ENCODE peak calls at places on chromosome 2, in six cellular contexts. P, U, B, M, F and J are unnamed samples.

GRCh38 chr2:126145752-126146151 is 510.2 kb upstream of the GYPC start:
- DNase-seq in M (no peak), B (no peak), U (no peak), P (no peak), F (no peak), J (no peak)

GRCh38 chr2:39728941-39729351 is 50.1 kb downstream of the THUMPD2 start:
- DNase-seq in F (peak; percentile 63), B (no peak), U (peak; percentile 73), P (no peak), M (no peak), J (no peak)

GRCh38 chr2:217035967-217036366 is 176.1 kb upstream of the TNP1 start:
- DNase-seq in B (peak; percentile 67), U (peak; percentile 60), F (no peak), M (no peak), P (no peak), J (peak; percentile 88)

GRCh38 chr2:37766087-37766486 is 94.6 kb upstream of the CDC42EP3 start:
- DNase-seq in B (no peak), P (no peak), U (no peak), F (no peak), M (no peak), J (no peak)

GRCh38 chr2:54348672-54349071 is 92.6 kb upstream of the TSPYL6 start:
- DNase-seq in F (no peak), U (peak; percentile 54), B (no peak), M (no peak), P (no peak), J (no peak)

GRCh38 chr2:176683565-176684210 is 414.4 kb downstream of the MTX2 start:
- DNase-seq in B (no peak), P (no peak), M (no peak), U (no peak), F (no peak), J (no peak)

GRCh38 chr2:160022162-160022561 is 40.3 kb downstream of the PLA2R1 start:
- DNase-seq in F (no peak), P (no peak), U (no peak), M (no peak), B (no peak), J (no peak)

GRCh38 chr2:142217804-142218203 is 87.0 kb upstream of the LRP1B start:
- DNase-seq in U (peak; percentile 67), P (no peak), B (no peak), F (no peak), M (no peak), J (no peak)

GRCh38 chr2:219331560-219332213 is 857 bp downstream of the RESP18 start:
- DNase-seq in M (no peak), P (no peak), F (peak; percentile 69), U (peak; percentile 23), B (peak; percentile 21), J (no peak)

GRCh38 chr2:15752552-15753232 is 161.0 kb downstream of the DDX1 start:
- DNase-seq in U (no peak), M (no peak), F (no peak), B (no peak), P (no peak), J (no peak)

GRCh38 chr2:162908567-162908966 is 70.0 kb upstream of the KCNH7 start:
- DNase-seq in U (no peak), B (no peak), M (no peak), F (peak; percentile 12), P (no peak), J (no peak)

GRCh38 chr2:174841931-174842330 is 77.7 kb upstream of the CHRNA1 start:
- DNase-seq in P (no peak), F (no peak), B (no peak), M (no peak), U (no peak), J (no peak)

GRCh38 chr2:237152361-237152760 is 66.7 kb downstream of the COPS8 start:
- DNase-seq in M (no peak), F (no peak), B (no peak), P (no peak), U (no peak), J (no peak)

GRCh38 chr2:217049376-217049775 is 189.5 kb upstream of the TNP1 start:
- DNase-seq in M (no peak), F (no peak), P (no peak), U (no peak), B (no peak), J (no peak)

GRCh38 chr2:162155093-162155492 is 3.0 kb upstream of the GCG start:
- DNase-seq in M (no peak), F (no peak), U (no peak), B (no peak), P (no peak), J (no peak)

GRCh38 chr2:66334237-66335054 is 100.5 kb upstream of the MEIS1 start:
- DNase-seq in P (no peak), U (no peak), M (no peak), B (no peak), F (no peak), J (no peak)

GRCh38 chr2:175690113-175690716 is 311.9 kb downstream of the LNPK start:
- DNase-seq in M (no peak), B (no peak), F (peak; percentile 21), P (no peak), U (peak; percentile 85), J (no peak)

GRCh38 chr2:52220393-52220792 is 1188.5 kb upstream of the NRXN1 start:
- DNase-seq in P (no peak), M (no peak), U (peak; percentile 23), F (no peak), B (peak; percentile 6), J (no peak)

GRCh38 chr2:194166818-194167217 is 1490.2 kb upstream of the SLC39A10 start:
- DNase-seq in M (no peak), F (no peak), U (peak; percentile 56), B (no peak), P (no peak), J (no peak)

GRCh38 chr2:71893646-71894045 is 254.0 kb downstream of the CYP26B1 start:
- DNase-seq in P (no peak), B (no peak), U (no peak), F (no peak), M (peak; percentile 47), J (peak; percentile 74)

GRCh38 chr2:137228566-137228965 is 463.2 kb downstream of the THSD7B start:
- DNase-seq in U (peak; percentile 10), M (no peak), P (no peak), B (no peak), F (no peak), J (no peak)

GRCh38 chr2:196330645-196331044 is 159.3 kb upstream of the STK17B start:
- DNase-seq in B (no peak), P (no peak), M (no peak), F (no peak), U (no peak), J (no peak)

GRCh38 chr2:167550448-167550847 is 662.2 kb downstream of the XIRP2 start:
- DNase-seq in P (no peak), F (no peak), B (no peak), M (no peak), U (peak; percentile 66), J (no peak)
- TF ChIP-seq CTCF in P (peak; percentile 50), F (peak; percentile 20), B (peak; percentile 48), M (no peak), U (peak; percentile 67), J (peak; percentile 52)

GRCh38 chr2:157596992-157597681 is 31.5 kb downstream of the ACVR1C start:
- DNase-seq in B (peak; percentile 19), U (peak; percentile 29), F (peak; percentile 86), P (no peak), M (no peak), J (no peak)
- TF ChIP-seq CTCF in B (peak; percentile 61), U (peak; percentile 63), F (peak; percentile 47), P (peak; percentile 65), M (no peak), J (peak; percentile 65)

DNA sequence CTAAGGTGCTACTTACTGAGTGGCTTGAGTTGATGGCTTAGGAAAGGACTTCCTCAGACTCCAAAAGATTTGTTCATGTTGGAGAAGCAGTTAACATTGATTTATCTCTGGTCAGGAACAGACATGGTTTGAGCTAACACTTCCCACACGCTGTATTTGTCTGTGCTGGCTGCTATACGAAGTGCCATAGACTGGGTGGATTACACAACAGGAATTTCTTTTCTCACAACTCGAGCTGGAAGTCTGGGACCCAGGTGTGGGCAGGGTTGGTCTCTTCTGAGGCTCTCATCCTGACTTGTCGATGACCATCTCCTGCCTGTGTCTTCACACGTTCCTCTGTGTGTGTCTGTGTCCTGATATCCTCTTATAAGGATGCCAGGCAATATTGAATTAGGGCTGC is 163.4 kb upstream of the BCL2L11 start:
- DNase-seq in P (no peak), F (no peak), B (no peak), U (no peak), M (no peak), J (no peak)
- TF ChIP-seq CTCF in P (no peak), F (no peak), B (no peak), U (no peak), M (no peak), J (no peak)

GRCh38 chr2:27377618-27378095 is 2.9 kb downstream of the ZNF513 start:
- DNase-seq in B (no peak), U (no peak), M (no peak), F (no peak), P (peak; percentile 38), J (no peak)

GRCh38 chr2:27378809-27379290 is 1.7 kb downstream of the ZNF513 start:
- DNase-seq in F (no peak), B (no peak), P (no peak), M (no peak), U (no peak), J (no peak)

GRCh38 chr2:27379383-27379839 is 1.1 kb downstream of the ZNF513 start:
- DNase-seq in F (no peak), P (no peak), M (no peak), B (no peak), U (no peak), J (no peak)

GRCh38 chr2:27376866-27377617 is 3.5 kb downstream of the ZNF513 start:
- DNase-seq in B (no peak), M (no peak), F (no peak), P (peak; percentile 48), U (no peak), J (no peak)

DNA sequence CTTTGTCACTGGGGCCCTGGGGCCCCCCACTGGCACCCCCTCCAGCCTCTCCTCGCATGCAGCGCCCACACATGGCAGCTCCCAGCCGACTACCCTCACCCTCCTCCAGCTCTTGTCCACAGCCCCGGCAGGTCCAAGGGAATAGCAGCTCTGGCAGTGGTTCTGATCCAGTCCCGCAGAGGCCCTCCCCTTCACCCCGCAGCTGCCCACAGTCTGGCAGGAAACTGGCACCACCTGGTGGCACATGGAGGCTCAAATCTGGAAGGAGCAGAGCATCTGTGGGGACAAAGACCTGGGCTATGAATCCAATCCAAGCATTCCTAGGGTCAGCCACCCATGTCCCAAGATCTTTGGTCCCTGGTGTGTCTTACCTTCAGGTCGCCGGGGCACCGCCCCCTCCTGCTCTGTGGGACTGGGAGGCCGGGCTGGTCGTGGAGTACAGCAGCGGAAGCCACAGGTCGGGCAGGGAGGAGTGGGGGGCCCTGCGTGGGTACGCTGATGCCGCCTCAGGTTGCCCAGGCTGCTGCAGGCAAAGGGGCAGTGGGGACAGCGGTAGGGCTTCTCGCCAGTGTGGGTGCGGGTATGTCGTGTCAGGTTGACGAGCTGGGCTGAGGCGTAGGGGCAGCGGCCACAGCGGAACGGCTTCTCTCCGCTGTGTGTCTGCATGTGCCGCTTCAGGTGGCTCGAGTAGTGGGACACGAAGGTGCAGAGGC is 2.3 kb downstream of the ZNF513 start:
- DNase-seq in U (peak; percentile 27), M (no peak), P (peak; percentile 57), F (no peak), B (no peak), J (no peak)
- TF ChIP-seq CTCF in U (peak; percentile 27), M (no peak), P (peak; percentile 23), F (no peak), B (no peak), J (peak; percentile 20)